ENCODE peak calls at places on chromosomes 13 and 19, in nine cellular contexts. O is IMR-90, D is H9, V is fibroblast of lung, A is heart right ventricle, H is PC-9, J is psoas muscle, I is lower lobe of right lung, L is pancreas. K is an unnamed sample.

GRCh38 chr13:41652735-41653361 is 195.5 kb downstream of the RGCC start:
- DNase-seq in O (peak; percentile 79), D (no peak), V (peak; percentile 84), A (peak; percentile 42), H (peak; percentile 41), J (no peak), I (no peak), L (no peak), K (peak; percentile 76)

GRCh38 chr13:86584301-86584700 is 785.1 kb upstream of the SLITRK6 start:
- DNase-seq in O (no peak), D (no peak), V (no peak), A (no peak), H (no peak), J (no peak), I (no peak), L (no peak), K (no peak)

GRCh38 chr19:2325261-2326046 is 2.9 kb downstream of the LSM7 start:
- DNase-seq in O (no peak), D (no peak), V (no peak), A (no peak), H (no peak), J (no peak), I (no peak), L (no peak), K (no peak)

GRCh38 chr13:101092985-101093384 is 323.3 kb downstream of the NALCN start:
- DNase-seq in O (peak; percentile 44), D (no peak), V (no peak), A (no peak), H (no peak), J (no peak), I (no peak), L (no peak), K (no peak)

GRCh38 chr19:47470447-47471195 is 1.1 kb downstream of the SLC8A2 start:
- DNase-seq in O (no peak), D (no peak), V (no peak), A (no peak), H (no peak), J (no peak), I (no peak), L (no peak), K (no peak)

GRCh38 chr13:102877285-102877684 is 31.5 kb downstream of the ERCC5 start:
- DNase-seq in O (peak; percentile 61), D (no peak), V (peak; percentile 22), A (peak; percentile 62), H (no peak), J (no peak), I (no peak), L (no peak), K (peak; percentile 81)

GRCh38 chr19:56085571-56086275 is 35.4 kb downstream of the ZNF787 start:
- DNase-seq in O (peak; percentile 62), D (no peak), V (no peak), A (no peak), H (no peak), J (no peak), I (no peak), L (no peak), K (no peak)

GRCh38 chr13:73198888-73199497 is 140.2 kb downstream of the KLF5 start:
- DNase-seq in O (no peak), D (no peak), V (no peak), A (no peak), H (peak; percentile 39), J (no peak), I (no peak), L (no peak), K (no peak)

GRCh38 chr19:1789282-1790020 is 22.6 kb downstream of the ATP8B3 start:
- DNase-seq in O (no peak), D (no peak), V (no peak), A (no peak), H (no peak), J (no peak), I (no peak), L (no peak), K (peak; percentile 33)

GRCh38 chr13:94298346-94298745 is 181.1 kb downstream of the DCT start:
- DNase-seq in O (no peak), D (no peak), V (no peak), A (no peak), H (no peak), J (no peak), I (no peak), L (no peak), K (no peak)

GRCh38 chr13:25300861-25301346 is 521 bp upstream of the NUP58 start:
- DNase-seq in O (no peak), D (peak; percentile 32), V (no peak), A (peak; percentile 38), H (no peak), J (peak; percentile 22), I (peak; percentile 58), L (no peak), K (peak; percentile 51)

GRCh38 chr19:823565-824121 is 1.9 kb upstream of the PLPPR3 start:
- DNase-seq in O (no peak), D (peak; percentile 43), V (no peak), A (no peak), H (no peak), J (no peak), I (no peak), L (no peak), K (peak; percentile 55)

GRCh38 chr19:3604227-3604986 is 2.3 kb downstream of the TBXA2R start:
- DNase-seq in O (no peak), D (no peak), V (no peak), A (no peak), H (no peak), J (no peak), I (no peak), L (no peak), K (no peak)
- H3K4me1 ChIP-seq in O (peaks cover 11% of the 10 kb centered on the region), D (no peaks in the 10 kb centered on the region), V (peaks cover 9% of the 10 kb centered on the region), A (peaks cover 43% of the 10 kb centered on the region), H (peaks cover 3% of the 10 kb centered on the region), J (peaks cover 5% of the 10 kb centered on the region), I (peaks cover 43% of the 10 kb centered on the region), L (no peaks in the 10 kb centered on the region), K (peaks cover 13% of the 10 kb centered on the region)

DNA sequence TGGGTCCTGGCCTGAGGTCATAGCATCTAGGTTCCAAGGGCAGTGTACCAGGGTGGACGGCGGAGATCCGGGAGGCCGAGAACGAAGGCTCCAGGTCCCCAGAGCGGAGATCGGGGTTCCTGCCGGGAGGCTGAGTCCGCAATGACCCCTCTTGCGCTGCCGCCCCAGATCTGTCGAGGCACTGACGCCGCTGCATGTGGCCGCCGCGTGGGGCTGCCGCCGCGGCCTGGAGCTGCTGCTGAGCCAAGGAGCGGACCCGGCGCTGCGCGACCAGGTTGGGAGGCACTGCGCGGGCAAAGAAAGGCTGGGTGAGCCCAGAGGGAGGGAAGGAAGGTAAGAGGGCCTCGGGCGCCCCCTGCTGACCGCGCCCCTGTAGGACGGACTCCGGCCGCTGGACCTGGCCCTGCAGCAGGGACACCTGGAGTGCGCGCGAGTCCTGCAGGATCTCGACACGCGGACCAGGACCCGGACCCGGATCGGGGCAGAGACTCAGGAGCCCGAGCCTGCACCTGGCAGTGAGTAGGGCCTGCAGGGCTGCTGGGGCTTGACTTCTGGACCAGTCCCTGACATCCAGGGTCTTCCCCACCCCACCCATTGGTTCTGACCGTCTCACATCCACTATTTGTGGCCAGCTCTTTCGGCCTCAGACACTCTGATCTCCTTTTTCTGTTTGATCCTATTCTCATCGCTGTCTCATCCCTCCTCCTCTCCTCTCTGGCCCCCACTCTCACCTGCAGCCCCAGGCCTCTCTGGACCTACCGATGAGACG is 971 bp downstream of the ANKLE1 start:
- DNase-seq in O (peak; percentile 62), D (peak; percentile 92), V (peak; percentile 71), A (peak; percentile 78), H (peak; percentile 61), J (peak; percentile 83), I (peak; percentile 90), L (peak; percentile 78), K (peak; percentile 93)
- TF ChIP-seq CTCF in O (peak; percentile 91), D (peak; percentile 97), V (peak; percentile 66), A (peak; percentile 98), H (peak; percentile 95), J (peak; percentile 91), I (peak; percentile 96), L (peak; percentile 95), K (peak; percentile 89)

GRCh38 chr19:14062558-14062855 is 631 bp upstream of the PALM3 start:
- DNase-seq in O (no peak), D (no peak), V (no peak), A (no peak), H (no peak), J (no peak), I (no peak), L (no peak), K (no peak)
- H3K27me3 ChIP-seq in O (peaks cover 27% of the 10 kb centered on the region), D (peaks cover 8% of the 10 kb centered on the region), V (peaks cover 5% of the 10 kb centered on the region), A (no peaks in the 10 kb centered on the region), H (no peaks in the 10 kb centered on the region), J (peaks cover 14% of the 10 kb centered on the region), I (peaks cover 27% of the 10 kb centered on the region), L (no peaks in the 10 kb centered on the region), K (peaks cover 23% of the 10 kb centered on the region)

GRCh38 chr13:30255696-30256095 is 51.7 kb downstream of the KATNAL1 start:
- DNase-seq in O (no peak), D (no peak), V (peak; percentile 33), A (no peak), H (no peak), J (no peak), I (no peak), L (no peak), K (no peak)
- H3K4me1 ChIP-seq in O (peaks cover 8% of the 10 kb centered on the region), D (no peaks in the 10 kb centered on the region), V (no peaks in the 10 kb centered on the region), A (peaks cover 8% of the 10 kb centered on the region), H (no peaks in the 10 kb centered on the region), J (no peaks in the 10 kb centered on the region), I (no peaks in the 10 kb centered on the region), L (peaks cover 5% of the 10 kb centered on the region), K (peaks cover 36% of the 10 kb centered on the region)

DNA sequence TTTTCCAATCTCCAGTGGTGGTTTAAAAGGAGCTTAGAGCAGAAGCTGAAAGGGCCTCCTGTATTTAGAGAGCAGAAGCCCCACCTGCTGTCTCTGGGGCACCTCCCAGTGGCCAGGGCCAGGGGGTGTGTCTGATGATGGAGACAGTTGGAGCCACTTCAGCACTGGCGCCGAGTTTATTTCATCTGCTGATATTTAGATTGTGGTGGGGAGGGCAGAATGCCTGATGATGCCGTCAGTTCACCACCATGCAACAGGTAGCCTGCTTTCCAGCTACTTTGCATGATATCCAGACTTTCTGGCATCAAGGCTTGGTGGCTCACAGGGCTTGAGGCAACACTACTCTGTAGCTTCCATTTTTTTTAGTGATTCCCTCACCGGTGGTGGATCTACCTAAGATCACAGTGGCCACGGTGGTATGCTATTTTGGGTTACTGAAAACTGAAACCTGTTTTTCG is 371.9 kb downstream of the KCNRG start:
- DNase-seq in O (peak; percentile 42), D (peak; percentile 72), V (peak; percentile 44), A (peak; percentile 65), H (no peak), J (peak; percentile 61), I (peak; percentile 75), L (peak; percentile 15), K (peak; percentile 64)
- TF ChIP-seq CTCF in O (peak; percentile 8), D (peak; percentile 50), V (peak; percentile 6), A (peak; percentile 37), H (peak; percentile 18), J (no peak), I (peak; percentile 33), L (peak; percentile 11), K (peak; percentile 35)

DNA sequence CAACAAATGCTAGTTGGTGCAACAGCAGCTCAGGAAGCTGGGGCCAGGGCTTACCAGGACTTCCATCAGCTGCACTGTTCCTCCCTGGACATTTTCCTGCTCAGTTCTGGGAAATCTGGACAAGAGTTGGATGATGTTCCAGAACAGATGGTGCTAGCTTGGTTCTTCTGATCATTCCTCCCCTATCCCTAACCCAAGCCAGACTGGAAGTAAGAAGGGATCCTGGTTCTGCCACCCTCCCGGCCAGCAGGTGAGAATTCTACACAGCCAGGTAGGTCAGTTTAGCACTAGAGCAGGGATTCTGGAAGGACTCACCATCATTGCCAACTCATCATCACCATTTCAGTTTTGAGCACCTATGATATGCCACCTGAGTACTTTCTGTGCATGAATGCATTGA is 30.2 kb downstream of the CACNA1A start:
- DNase-seq in O (no peak), D (no peak), V (no peak), A (no peak), H (no peak), J (no peak), I (no peak), L (no peak), K (no peak)
- H3K27me3 ChIP-seq in O (no peaks in the 10 kb centered on the region), D (no peaks in the 10 kb centered on the region), V (no peaks in the 10 kb centered on the region), A (no peaks in the 10 kb centered on the region), H (peaks cover 40% of the 10 kb centered on the region), J (no peaks in the 10 kb centered on the region), I (no peaks in the 10 kb centered on the region), L (no peaks in the 10 kb centered on the region), K (no peaks in the 10 kb centered on the region)

K was measured in cardiac muscle cell.